ENCODE peak calls at places on chromosomes 16 and 17, in nine cellular contexts. V, I, T, G, U, D, L, X and N are unnamed samples. For H3K9me3, the result is how much of the 10 kb centered on the place peaks cover.

GRCh38 chr16:88389191-88389590 is 6.4 kb downstream of the ZNF469 start:
- DNase-seq in V (no peak), I (no peak), T (no peak), G (no peak), U (no peak), D (no peak), L (no peak), X (no peak), N (no peak)

GRCh38 chr16:80298676-80299075 is 242.1 kb upstream of the DYNLRB2 start:
- DNase-seq in V (no peak), I (no peak), T (no peak), G (no peak), U (no peak), D (no peak), L (no peak), X (no peak), N (no peak)

GRCh38 chr17:39553326-39553945 is 54.3 kb downstream of the NEUROD2 start:
- DNase-seq in V (no peak), I (no peak), T (no peak), G (no peak), U (no peak), D (no peak), L (no peak), X (no peak), N (no peak)

GRCh38 chr16:30119428-30119827 is 3.6 kb downstream of the MAPK3 start:
- DNase-seq in V (no peak), I (no peak), T (no peak), G (no peak), U (no peak), D (no peak), L (no peak), X (no peak), N (no peak)

GRCh38 chr17:16439303-16439791 is 24.0 kb downstream of the TRPV2 start:
- DNase-seq in V (no peak), I (no peak), T (no peak), G (no peak), U (no peak), D (no peak), L (no peak), X (no peak), N (no peak)

GRCh38 chr17:57068222-57068658 is 16.8 kb upstream of the AKAP1 start:
- DNase-seq in V (no peak), I (no peak), T (no peak), G (no peak), U (no peak), D (no peak), L (no peak), X (no peak), N (no peak)

GRCh38 chr16:29820730-29821662 is 734 bp downstream of the MVP start:
- DNase-seq in V (peak), I (peak), T (peak), G (peak), U (no peak), D (no peak), L (no peak), X (peak), N (no peak)

GRCh38 chr16:89934611-89935553 is 11.7 kb downstream of the TUBB3 start:
- DNase-seq in V (no peak), I (no peak), T (no peak), G (no peak), U (no peak), D (no peak), L (no peak), X (no peak), N (no peak)

GRCh38 chr17:1039511-1040215 is 42.7 kb downstream of the TIMM22 start:
- DNase-seq in V (peak), I (no peak), T (peak), G (no peak), U (no peak), D (peak), L (peak), X (no peak), N (peak)

GRCh38 chr16:67151431-67152097 is 766 bp upstream of the B3GNT9 start:
- DNase-seq in V (no peak), I (no peak), T (no peak), G (peak), U (no peak), D (no peak), L (no peak), X (no peak), N (no peak)

GRCh38 chr17:36792849-36793248 is 144.4 kb upstream of the LHX1 start:
- DNase-seq in V (no peak), I (no peak), T (no peak), G (no peak), U (no peak), D (no peak), L (no peak), X (no peak), N (no peak)

GRCh38 chr16:70523013-70523620 is at the start of gene COG4:
- DNase-seq in V (peak), I (peak), T (peak), G (peak), U (peak), D (peak), L (peak), X (peak), N (peak)

GRCh38 chr16:21268236-21268635 is 9.9 kb downstream of the CRYM start:
- DNase-seq in V (no peak), I (no peak), T (no peak), G (no peak), U (no peak), D (no peak), L (peak), X (no peak), N (no peak)

GRCh38 chr17:30829022-30829421 is 2.7 kb upstream of the ATAD5 start:
- DNase-seq in V (no peak), I (no peak), T (no peak), G (no peak), U (no peak), D (no peak), L (no peak), X (no peak), N (no peak)

GRCh38 chr17:66760324-66760723 is 74.6 kb upstream of the CACNG5 start:
- DNase-seq in V (no peak), I (no peak), T (no peak), G (no peak), U (no peak), D (no peak), L (no peak), X (no peak), N (no peak)

GRCh38 chr17:37671813-37672544 is 28.7 kb upstream of the DDX52 start:
- DNase-seq in V (no peak), I (no peak), T (no peak), G (peak), U (no peak), D (no peak), L (no peak), X (no peak), N (no peak)

GRCh38 chr17:5793899-5794298 is 209.6 kb upstream of the NLRP1 start:
- DNase-seq in V (no peak), I (no peak), T (no peak), G (no peak), U (no peak), D (no peak), L (no peak), X (no peak), N (no peak)

GRCh38 chr17:77439382-77440013 is 298.7 kb downstream of the SEC14L1 start:
- DNase-seq in V (no peak), I (no peak), T (no peak), G (no peak), U (no peak), D (no peak), L (no peak), X (no peak), N (no peak)

GRCh38 chr16:527015-527903 is at the start of gene CAPN15:
- DNase-seq in V (peak), I (peak), T (peak), G (peak), U (peak), D (peak), L (peak), X (peak), N (peak)

GRCh38 chr16:89185062-89185751 is 13.7 kb downstream of the CDH15 start:
- DNase-seq in V (no peak), I (no peak), T (no peak), G (no peak), U (no peak), D (no peak), L (no peak), X (no peak), N (no peak)

GRCh38 chr16:57277586-57277985 is 6.9 kb downstream of the PLLP start:
- DNase-seq in V (no peak), I (no peak), T (no peak), G (peak), U (no peak), D (peak), L (no peak), X (no peak), N (no peak)

GRCh38 chr16:58501242-58502131 is 1.5 kb downstream of the NDRG4 start:
- DNase-seq in V (peak), I (peak), T (peak), G (no peak), U (peak), D (peak), L (no peak), X (no peak), N (no peak)

GRCh38 chr17:81420769-81421462 is 25.7 kb downstream of the BAHCC1 start:
- DNase-seq in V (peak), I (peak), T (no peak), G (no peak), U (no peak), D (no peak), L (no peak), X (no peak), N (no peak)

GRCh38 chr16:22122239-22122638 is 29.9 kb downstream of the VWA3A start:
- DNase-seq in V (no peak), I (no peak), T (no peak), G (no peak), U (no peak), D (no peak), L (no peak), X (no peak), N (no peak)

GRCh38 chr17:75032896-75033294 is 13.9 kb downstream of the ATP5PD start:
- DNase-seq in V (no peak), I (peak), T (no peak), G (peak), U (no peak), D (no peak), L (no peak), X (no peak), N (no peak)
- TF ChIP-seq EP300 in V (no peak), I (no peak), T (no peak), G (no peak), U (no peak), D (no peak), L (no peak), X (no peak), N (no peak)

GRCh38 chr17:65531508-65532431 is 29.7 kb downstream of the AXIN2 start:
- DNase-seq in V (peak), I (peak), T (peak), G (peak), U (peak), D (peak), L (no peak), X (no peak), N (no peak)
- TF ChIP-seq CTCF in V (no peak), I (no peak), T (peak), G (no peak), U (no peak), D (peak), L (peak), X (no peak), N (no peak)

DNA sequence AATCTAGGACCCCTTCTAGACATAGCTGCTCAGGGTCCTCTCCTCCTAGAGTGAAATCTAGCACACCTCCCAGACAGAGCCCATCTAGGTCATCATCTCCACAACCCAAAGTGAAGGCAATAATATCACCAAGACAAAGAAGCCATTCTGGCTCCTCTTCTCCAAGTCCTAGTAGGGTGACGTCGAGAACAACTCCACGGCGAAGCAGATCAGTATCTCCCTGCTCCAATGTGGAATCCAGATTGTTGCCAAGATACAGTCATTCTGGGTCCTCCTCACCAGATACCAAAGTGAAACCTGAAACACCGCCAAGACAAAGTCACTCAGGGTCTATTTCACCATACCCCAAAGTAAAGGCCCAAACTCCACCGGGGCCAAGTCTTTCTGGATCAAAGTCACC is 10.7 kb downstream of the SRRM2 start:
- DNase-seq in V (no peak), I (no peak), T (no peak), G (no peak), U (no peak), D (no peak), L (no peak), X (no peak), N (no peak)
- H3K9me3 ChIP-seq in V (under half), I (under half), T (under half), G (under half), U (under half), D (under half), L (under half), X (under half), N (under half)

DNA sequence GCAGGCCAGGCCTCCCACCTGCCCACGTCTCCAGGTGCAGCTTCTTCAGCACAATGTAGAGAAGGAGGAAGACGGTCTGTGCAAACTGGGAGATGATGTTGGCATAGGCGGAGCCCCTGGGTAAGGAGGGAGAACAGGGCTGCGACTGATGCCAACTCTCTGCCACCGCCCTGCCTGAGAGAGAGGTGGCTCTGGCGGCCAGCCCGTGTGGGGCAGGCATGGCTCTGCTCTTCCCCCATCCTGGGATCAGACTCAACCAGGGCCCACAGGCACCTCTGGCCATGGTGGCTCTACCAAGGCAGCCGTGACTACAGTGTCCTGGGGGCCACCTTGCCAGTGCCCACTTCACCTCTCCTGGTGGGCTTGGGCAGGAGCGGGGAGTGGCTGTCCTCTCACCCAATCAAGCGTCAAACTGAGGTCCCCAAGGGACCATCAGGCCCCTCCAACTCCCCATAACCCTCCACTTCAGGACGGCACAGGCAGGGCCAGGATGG is 8.6 kb downstream of the SLC47A2 start:
- DNase-seq in V (no peak), I (no peak), T (no peak), G (no peak), U (no peak), D (no peak), L (peak), X (no peak), N (no peak)
- TF ChIP-seq EP300 in V (no peak), I (no peak), T (no peak), G (no peak), U (no peak), D (no peak), L (no peak), X (no peak), N (no peak)

DNA sequence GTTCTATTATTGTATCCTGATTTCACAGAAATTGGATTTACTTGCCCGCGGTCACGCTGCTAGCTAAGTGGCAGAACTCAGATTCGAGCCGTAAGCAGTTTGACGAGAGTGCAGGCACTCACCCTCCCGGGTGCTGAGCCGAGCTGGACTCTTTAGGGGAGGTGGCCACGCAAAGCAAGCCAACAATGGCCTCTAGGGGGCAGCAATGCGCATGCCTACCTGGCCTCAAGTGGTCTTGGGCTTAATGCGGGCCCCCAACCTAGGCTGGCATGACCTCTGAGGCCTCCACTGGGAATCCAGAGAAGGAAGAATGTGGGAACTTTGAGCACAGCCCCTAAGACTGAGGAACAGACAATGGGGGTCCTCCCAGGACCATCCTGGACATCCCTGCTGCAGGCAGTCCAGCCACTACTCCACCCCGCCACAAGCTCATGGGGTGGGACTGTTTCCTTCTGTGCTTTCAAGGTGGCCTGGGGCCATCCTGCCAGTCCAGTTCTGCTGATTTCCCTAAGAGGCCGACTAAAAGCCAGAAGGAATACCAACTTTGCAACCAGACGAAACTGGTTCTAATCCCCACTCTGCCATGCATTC is 276.5 kb downstream of the XYLT1 start:
- DNase-seq in V (peak), I (peak), T (peak), G (no peak), U (no peak), D (peak), L (no peak), X (no peak), N (peak)
- TF ChIP-seq CTCF in V (peak), I (peak), T (peak), G (peak), U (peak), D (peak), L (peak), X (peak), N (peak)

GRCh38 chr16:1975432-1976215 is 3.8 kb downstream of the TBL3 start:
- DNase-seq in V (no peak), I (no peak), T (no peak), G (no peak), U (no peak), D (no peak), L (no peak), X (no peak), N (no peak)
- H3K9me3 ChIP-seq in V (under half), I (under half), T (under half), G (under half), U (under half), D (under half), L (under half), X (under half), N (under half)